ENCODE peak calls at places on chromosomes 3 and 15, in six cellular contexts. Q is natural killer cell, F is upper lobe of left lung, O is Caco-2, J is neural crest cell, Z is GM13976. X is an unnamed sample.
A peak's percentile ranks its signal among the peaks of the same experiment; 100 is the strongest.

GRCh38 chr15:31517711-31518110 is 191.1 kb downstream of the KLF13 start:
- DNase-seq in Q (no peak), F (no peak), O (no peak), J (no peak), Z (no peak), X (no peak)

GRCh38 chr15:73464602-73465001 is 21.6 kb downstream of the REC114 start:
- DNase-seq in Q (no peak), F (no peak), O (no peak), J (no peak), Z (no peak), X (no peak)

GRCh38 chr15:51203797-51204196 is 109.1 kb upstream of the TNFAIP8L3 start:
- DNase-seq in Q (no peak), F (no peak), O (no peak), J (no peak), Z (no peak), X (no peak)

GRCh38 chr3:46661776-46662766 is 31.4 kb downstream of the ALS2CL start:
- DNase-seq in Q (no peak), F (no peak), O (no peak), J (no peak), Z (peak; percentile 13), X (peak; percentile 8)

GRCh38 chr3:42651248-42652091 is 2.0 kb upstream of the ZBTB47 start:
- DNase-seq in Q (no peak), F (no peak), O (no peak), J (no peak), Z (no peak), X (no peak)

GRCh38 chr15:101390060-101390459 is 95.0 kb upstream of the SNRPA1 start:
- DNase-seq in Q (no peak), F (no peak), O (no peak), J (no peak), Z (no peak), X (no peak)

GRCh38 chr15:23869391-23869790 is 182.3 kb upstream of the NDN start:
- DNase-seq in Q (no peak), F (peak; percentile 52), O (no peak), J (peak; percentile 57), Z (no peak), X (no peak)

GRCh38 chr15:53978248-53978906 is at the start of gene UNC13C:
- DNase-seq in Q (no peak), F (peak; percentile 30), O (no peak), J (peak; percentile 36), Z (no peak), X (no peak)

GRCh38 chr3:189554868-189555557 is 76.2 kb upstream of the TP63 start:
- DNase-seq in Q (no peak), F (no peak), O (no peak), J (no peak), Z (no peak), X (no peak)

GRCh38 chr3:55564709-55565108 is 77.6 kb upstream of the WNT5A start:
- DNase-seq in Q (no peak), F (no peak), O (no peak), J (no peak), Z (no peak), X (no peak)

GRCh38 chr3:160140756-160141155 is 84.5 kb upstream of the C3orf80 start:
- DNase-seq in Q (no peak), F (no peak), O (no peak), J (no peak), Z (no peak), X (no peak)

GRCh38 chr15:63436872-63437375 is 55.3 kb upstream of the CA12 start:
- DNase-seq in Q (peak; percentile 17), F (peak; percentile 81), O (no peak), J (peak; percentile 25), Z (no peak), X (no peak)

GRCh38 chr3:135393159-135393558 is 572.4 kb upstream of the PPP2R3A start:
- DNase-seq in Q (no peak), F (no peak), O (no peak), J (no peak), Z (no peak), X (no peak)
- TF ChIP-seq CTCF in Q (no peak), F (no peak), O (no peak), J (no peak), Z (no peak), X (no peak)

GRCh38 chr15:86879250-86880229 is 799.9 kb downstream of the AGBL1 start:
- DNase-seq in Q (no peak), F (no peak), O (no peak), J (no peak), Z (no peak), X (no peak)

GRCh38 chr15:86876387-86876786 is 796.7 kb downstream of the AGBL1 start:
- DNase-seq in Q (no peak), F (no peak), O (no peak), J (no peak), Z (no peak), X (no peak)

GRCh38 chr15:86872782-86873181 is 793.1 kb downstream of the AGBL1 start:
- DNase-seq in Q (no peak), F (no peak), O (no peak), J (no peak), Z (no peak), X (no peak)

DNA sequence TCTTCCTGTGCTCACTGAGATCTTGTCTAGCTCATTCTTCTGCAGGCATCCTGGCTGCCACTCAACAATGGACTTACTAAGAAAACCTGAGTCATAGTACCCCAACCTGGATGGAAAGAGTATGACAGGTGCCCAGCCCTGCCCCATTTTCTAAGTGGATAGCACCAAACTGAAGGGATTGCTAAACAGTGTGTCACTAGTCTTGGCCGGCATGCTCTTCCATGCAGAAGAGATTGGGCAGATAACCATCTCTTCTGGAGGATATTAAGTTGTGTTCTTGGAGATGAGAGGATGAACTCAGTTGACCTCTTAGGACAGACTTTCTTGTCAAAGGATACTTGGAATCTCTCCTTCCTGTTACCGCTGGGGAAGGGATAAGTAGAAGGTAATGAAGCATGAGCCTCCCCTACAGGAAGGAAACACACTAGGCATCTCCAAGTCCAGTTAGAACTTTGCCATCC is 797.5 kb downstream of the AGBL1 start:
- DNase-seq in Q (no peak), F (no peak), O (no peak), J (no peak), Z (no peak), X (no peak)
- TF ChIP-seq CTCF in Q (no peak), F (no peak), O (no peak), J (no peak), Z (no peak), X (no peak)

GRCh38 chr15:48084759-48085420 is 35.9 kb upstream of the SLC24A5 start:
- DNase-seq in Q (no peak), F (peak; percentile 29), O (no peak), J (no peak), Z (peak; percentile 32), X (peak; percentile 24)
- TF ChIP-seq CTCF in Q (no peak), F (peak; percentile 36), O (peak; percentile 48), J (peak; percentile 62), Z (peak; percentile 53), X (peak; percentile 52)

DNA sequence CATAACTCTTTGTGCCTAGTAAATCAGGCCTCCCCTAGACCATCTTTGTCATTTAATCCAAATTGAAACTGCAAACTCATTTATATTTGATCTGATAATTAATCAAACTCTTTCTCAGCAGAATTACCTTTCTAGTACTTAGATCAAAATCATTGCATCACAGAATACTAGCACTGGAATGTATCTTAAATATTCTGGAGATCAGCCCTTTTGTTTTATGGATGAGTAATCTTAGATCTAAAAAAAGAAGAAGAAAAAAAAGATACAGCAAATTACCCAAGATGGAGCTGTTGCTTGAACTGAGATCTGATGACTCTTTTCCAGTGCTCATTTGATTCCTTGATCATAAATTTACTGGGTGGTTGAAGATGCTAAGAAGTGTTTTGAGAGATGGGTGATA is 47.9 kb downstream of the NAALADL2 start:
- DNase-seq in Q (no peak), F (no peak), O (no peak), J (no peak), Z (no peak), X (no peak)
- TF ChIP-seq CTCF in Q (no peak), F (no peak), O (no peak), J (no peak), Z (no peak), X (no peak)

GRCh38 chr3:156382458-156383346 is 172.2 kb downstream of the SSR3 start:
- DNase-seq in Q (no peak), F (peak; percentile 23), O (peak; percentile 46), J (peak; percentile 16), Z (peak; percentile 45), X (peak; percentile 45)
- TF ChIP-seq CTCF in Q (peak; percentile 17), F (peak; percentile 44), O (peak; percentile 64), J (peak; percentile 55), Z (peak; percentile 57), X (peak; percentile 50)

GRCh38 chr3:120144267-120144666 is 50.0 kb upstream of the GSK3B start:
- DNase-seq in Q (no peak), F (no peak), O (peak; percentile 82), J (no peak), Z (no peak), X (no peak)

GRCh38 chr3:120145498-120146285 is 51.4 kb upstream of the GSK3B start:
- DNase-seq in Q (no peak), F (no peak), O (peak; percentile 53), J (no peak), Z (peak; percentile 31), X (no peak)

GRCh38 chr3:120140098-120140742 is 46.0 kb upstream of the GSK3B start:
- DNase-seq in Q (no peak), F (no peak), O (no peak), J (no peak), Z (no peak), X (no peak)

GRCh38 chr3:120142236-120142635 is 48.0 kb upstream of the GSK3B start:
- DNase-seq in Q (no peak), F (no peak), O (no peak), J (no peak), Z (no peak), X (no peak)

DNA sequence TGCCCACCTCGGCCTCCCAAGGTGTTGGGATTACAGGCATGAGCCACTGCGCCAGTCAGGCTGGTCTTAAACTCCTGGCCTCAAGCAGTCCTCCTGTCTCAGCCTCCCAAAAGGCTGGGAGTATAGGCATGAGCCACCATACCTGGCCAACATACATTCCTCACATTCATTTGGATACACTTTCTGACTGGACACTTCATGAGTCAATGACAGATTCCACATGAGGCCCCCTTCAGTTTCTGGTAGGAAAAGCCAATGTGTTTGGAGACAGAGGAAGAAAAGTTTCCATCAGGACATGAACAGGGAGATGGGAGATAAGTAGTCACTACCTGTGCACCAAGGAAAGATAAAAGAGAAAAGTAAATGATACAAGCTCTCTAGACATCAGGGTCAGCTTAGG is 49.4 kb upstream of the GSK3B start:
- DNase-seq in Q (no peak), F (no peak), O (peak; percentile 47), J (no peak), Z (no peak), X (no peak)
- TF ChIP-seq CTCF in Q (no peak), F (no peak), O (no peak), J (no peak), Z (no peak), X (no peak)

X was measured in GM10248.